ENCODE peak calls at places on chromosomes 16 and 17, in five cellular contexts. H is NCI-H2029 treated with DMSO at 0.1 percent for 48 hours; U is fibroblast of villous mesenchyme; T is choroid plexus epithelial cell; O is stimulated activated naive CD4-positive, alpha-beta T cell. S is an unnamed sample.

GRCh38 chr17:4530799-4531730 is 24.1 kb downstream of the MYBBP1A start:
- DNase-seq in H (no peak), U (no peak), T (no peak), O (no peak), S (no peak)

GRCh38 chr16:14013571-14014283 is 57.4 kb upstream of the MRTFB start:
- DNase-seq in H (peak), U (peak), T (peak), O (no peak), S (peak)

GRCh38 chr16:17177968-17178880 is 292.5 kb downstream of the XYLT1 start:
- DNase-seq in H (no peak), U (peak), T (no peak), O (no peak), S (no peak)

GRCh38 chr17:56269509-56269908 is 116.2 kb downstream of the ANKFN1 start:
- DNase-seq in H (no peak), U (no peak), T (no peak), O (no peak), S (no peak)

GRCh38 chr16:57066625-57067024 is 25.8 kb upstream of the CPNE2 start:
- DNase-seq in H (no peak), U (no peak), T (no peak), O (no peak), S (no peak)

GRCh38 chr17:5000237-5000639 is 2.5 kb downstream of the KIF1C start:
- DNase-seq in H (no peak), U (peak), T (no peak), O (no peak), S (no peak)

GRCh38 chr17:47257651-47258339 is 4.2 kb downstream of the ITGB3 start:
- DNase-seq in H (no peak), U (peak), T (peak), O (no peak), S (peak)

GRCh38 chr16:68486671-68487495 is 38.6 kb upstream of the SMPD3 start:
- DNase-seq in H (peak), U (no peak), T (no peak), O (no peak), S (no peak)

GRCh38 chr17:1648582-1649115 is 1.0 kb downstream of the RILP start:
- DNase-seq in H (no peak), U (peak), T (peak), O (no peak), S (peak)

GRCh38 chr17:37791434-37791833 is 46.6 kb upstream of the HNF1B start:
- DNase-seq in H (no peak), U (peak), T (peak), O (no peak), S (peak)

GRCh38 chr16:82735176-82735575 is 108.4 kb downstream of the CDH13 start:
- DNase-seq in H (no peak), U (no peak), T (no peak), O (no peak), S (no peak)

GRCh38 chr17:5591966-5592365 is 7.7 kb upstream of the NLRP1 start:
- DNase-seq in H (no peak), U (no peak), T (no peak), O (no peak), S (no peak)

S was measured in RPMI7951.